ENCODE peak calls at places on chromosomes 3 and 15, in eight cellular contexts. One of them, this sample, is unnamed.

GRCh38 chr3:196175717-196176116 is 35.5 kb downstream of the ZDHHC19 start:
- DNase-seq in activated T-helper 1 cell treated with Interleukin-2 at 50 U/mL for 16 hours: no peak
- DNase-seq in stomach: no peak
- DNase-seq in Ammon's horn: no peak
- DNase-seq in A172: no peak
- DNase-seq in RPMI8226: no peak
- DNase-seq in A549: no peak
- DNase-seq in HT1080: no peak
- DNase-seq in this sample: no peak

GRCh38 chr15:66496951-66497501 is 536 bp downstream of the SNAPC5 start:
- DNase-seq in A549: no peak
- DNase-seq in stomach: no peak
- DNase-seq in HT1080: no peak
- DNase-seq in A172: no peak
- DNase-seq in RPMI8226: peak
- DNase-seq in Ammon's horn: no peak
- DNase-seq in activated T-helper 1 cell treated with Interleukin-2 at 50 U/mL for 16 hours: no peak
- DNase-seq in this sample: no peak

GRCh38 chr15:28022181-28022580 is 76.9 kb downstream of the OCA2 start:
- DNase-seq in stomach: no peak
- DNase-seq in A549: no peak
- DNase-seq in RPMI8226: no peak
- DNase-seq in Ammon's horn: no peak
- DNase-seq in HT1080: no peak
- DNase-seq in activated T-helper 1 cell treated with Interleukin-2 at 50 U/mL for 16 hours: no peak
- DNase-seq in A172: no peak
- DNase-seq in this sample: no peak

GRCh38 chr3:137294139-137294538 is 336.4 kb downstream of the IL20RB start:
- DNase-seq in activated T-helper 1 cell treated with Interleukin-2 at 50 U/mL for 16 hours: no peak
- DNase-seq in RPMI8226: no peak
- DNase-seq in A549: no peak
- DNase-seq in HT1080: no peak
- DNase-seq in Ammon's horn: no peak
- DNase-seq in stomach: no peak
- DNase-seq in A172: no peak
- DNase-seq in this sample: no peak

GRCh38 chr15:77617507-77618285 is 15.0 kb downstream of the LINGO1 start:
- DNase-seq in A549: peak
- DNase-seq in RPMI8226: peak
- DNase-seq in activated T-helper 1 cell treated with Interleukin-2 at 50 U/mL for 16 hours: no peak
- DNase-seq in stomach: no peak
- DNase-seq in HT1080: no peak
- DNase-seq in A172: no peak
- DNase-seq in Ammon's horn: no peak
- DNase-seq in this sample: no peak

GRCh38 chr3:147358144-147358992 is 48.0 kb downstream of the ZIC4 start:
- DNase-seq in HT1080: no peak
- DNase-seq in A172: no peak
- DNase-seq in A549: no peak
- DNase-seq in RPMI8226: no peak
- DNase-seq in Ammon's horn: no peak
- DNase-seq in activated T-helper 1 cell treated with Interleukin-2 at 50 U/mL for 16 hours: no peak
- DNase-seq in stomach: no peak
- DNase-seq in this sample: no peak

GRCh38 chr3:59563966-59564365 is 514.1 kb upstream of the CFAP20DC start:
- DNase-seq in HT1080: no peak
- DNase-seq in A172: peak
- DNase-seq in RPMI8226: no peak
- DNase-seq in Ammon's horn: no peak
- DNase-seq in stomach: no peak
- DNase-seq in A549: no peak
- DNase-seq in activated T-helper 1 cell treated with Interleukin-2 at 50 U/mL for 16 hours: no peak
- DNase-seq in this sample: no peak

GRCh38 chr3:157128771-157129671 is 30.9 kb downstream of the CCNL1 start:
- DNase-seq in HT1080: peak
- DNase-seq in RPMI8226: no peak
- DNase-seq in activated T-helper 1 cell treated with Interleukin-2 at 50 U/mL for 16 hours: peak
- DNase-seq in A549: peak
- DNase-seq in Ammon's horn: no peak
- DNase-seq in stomach: peak
- DNase-seq in A172: peak
- DNase-seq in this sample: peak

GRCh38 chr15:38176696-38177095 is 75.9 kb upstream of the SPRED1 start:
- DNase-seq in RPMI8226: no peak
- DNase-seq in HT1080: no peak
- DNase-seq in A172: no peak
- DNase-seq in Ammon's horn: no peak
- DNase-seq in activated T-helper 1 cell treated with Interleukin-2 at 50 U/mL for 16 hours: no peak
- DNase-seq in A549: no peak
- DNase-seq in stomach: no peak
- DNase-seq in this sample: no peak

GRCh38 chr3:195172285-195172684 is 98.7 kb downstream of the XXYLT1 start:
- DNase-seq in RPMI8226: no peak
- DNase-seq in activated T-helper 1 cell treated with Interleukin-2 at 50 U/mL for 16 hours: no peak
- DNase-seq in HT1080: no peak
- DNase-seq in A549: no peak
- DNase-seq in Ammon's horn: no peak
- DNase-seq in A172: peak
- DNase-seq in stomach: no peak
- DNase-seq in this sample: no peak

GRCh38 chr3:40534283-40534682 is 9.5 kb downstream of the ZNF621 start:
- DNase-seq in RPMI8226: no peak
- DNase-seq in A172: no peak
- DNase-seq in Ammon's horn: no peak
- DNase-seq in stomach: no peak
- DNase-seq in activated T-helper 1 cell treated with Interleukin-2 at 50 U/mL for 16 hours: no peak
- DNase-seq in HT1080: no peak
- DNase-seq in A549: no peak
- DNase-seq in this sample: no peak

GRCh38 chr3:186219211-186219638 is 110.3 kb upstream of the ETV5 start:
- DNase-seq in stomach: no peak
- DNase-seq in Ammon's horn: peak
- DNase-seq in activated T-helper 1 cell treated with Interleukin-2 at 50 U/mL for 16 hours: no peak
- DNase-seq in RPMI8226: no peak
- DNase-seq in HT1080: no peak
- DNase-seq in A172: no peak
- DNase-seq in A549: no peak
- DNase-seq in this sample: no peak

GRCh38 chr15:71708741-71709140 is 101.6 kb upstream of the NR2E3 start:
- DNase-seq in Ammon's horn: no peak
- DNase-seq in RPMI8226: no peak
- DNase-seq in HT1080: no peak
- DNase-seq in A549: no peak
- DNase-seq in activated T-helper 1 cell treated with Interleukin-2 at 50 U/mL for 16 hours: no peak
- DNase-seq in stomach: no peak
- DNase-seq in A172: no peak
- DNase-seq in this sample: no peak

This sample was measured in mucosa of gallbladder.